ENCODE peak calls at places on chromosomes 5 and 9, in five cellular contexts. T, I, Y, Q and N are unnamed samples.

GRCh38 chr5:56481147-56481997 is 248.2 kb upstream of the ANKRD55 start:
- DNase-seq in T (no peak), Q (peak), Y (no peak), I (peak), N (peak)

GRCh38 chr9:82281066-82281465 is 292.5 kb downstream of the SPATA31D1 start:
- DNase-seq in Y (no peak), Q (no peak), I (no peak), T (no peak), N (no peak)

GRCh38 chr9:120080781-120081180 is 499.2 kb downstream of the CDK5RAP2 start:
- DNase-seq in T (no peak), Q (no peak), I (no peak), Y (no peak), N (no peak)

GRCh38 chr5:124692324-124692723 is 54.1 kb downstream of the ZNF608 start:
- DNase-seq in T (no peak), Q (no peak), Y (no peak), I (no peak), N (no peak)

GRCh38 chr9:35818341-35818740 is 3.5 kb upstream of the HINT2 start:
- DNase-seq in T (no peak), I (no peak), Q (no peak), Y (no peak), N (no peak)

GRCh38 chr9:214488-215448 is at the start of gene DOCK8:
- DNase-seq in I (peak), Y (no peak), Q (no peak), T (peak), N (peak)

GRCh38 chr5:160230686-160231527 is 1.6 kb downstream of the FABP6 start:
- DNase-seq in I (no peak), Y (no peak), T (no peak), Q (peak), N (no peak)

GRCh38 chr5:168948746-168949145 is 352.2 kb downstream of the SLIT3 start:
- DNase-seq in T (no peak), Q (no peak), I (no peak), Y (no peak), N (no peak)

GRCh38 chr9:134223091-134223490 is 58.7 kb upstream of the RNU6ATAC start:
- DNase-seq in T (no peak), I (peak), Q (no peak), Y (no peak), N (no peak)

GRCh38 chr5:139004374-139005307 is 129.5 kb upstream of the LRRTM2 start:
- DNase-seq in T (no peak), I (no peak), Y (no peak), Q (no peak), N (no peak)

GRCh38 chr9:108383801-108384200 is 472.0 kb downstream of the ACTL7B start:
- DNase-seq in Y (no peak), I (no peak), T (no peak), Q (no peak), N (no peak)

GRCh38 chr5:151328734-151329133 is 18.6 kb downstream of the SLC36A2 start:
- DNase-seq in Y (no peak), Q (no peak), I (no peak), T (no peak), N (no peak)

GRCh38 chr5:109411627-109412026 is 1.9 kb upstream of the PJA2 start:
- DNase-seq in T (peak), Q (no peak), I (no peak), Y (no peak), N (peak)

GRCh38 chr5:24791326-24791725 is 146.5 kb upstream of the CDH10 start:
- DNase-seq in T (no peak), Y (no peak), Q (no peak), I (no peak), N (no peak)

GRCh38 chr5:99379187-99379586 is 450.4 kb upstream of the CHD1 start:
- DNase-seq in T (no peak), Q (no peak), Y (no peak), I (no peak), N (no peak)

GRCh38 chr5:168314735-168315411 is 23.4 kb downstream of the WWC1 start:
- DNase-seq in Y (no peak), Q (no peak), T (peak), I (peak), N (no peak)

GRCh38 chr5:169805527-169805934 is 168.5 kb downstream of the DOCK2 start:
- DNase-seq in I (no peak), T (no peak), Y (no peak), Q (peak), N (no peak)

GRCh38 chr5:67214036-67214435 is 17.4 kb upstream of the CD180 start:
- DNase-seq in Y (no peak), I (no peak), Q (no peak), T (no peak), N (no peak)

GRCh38 chr5:135193213-135194125 is 159.4 kb upstream of the PITX1 start:
- DNase-seq in Q (no peak), Y (no peak), I (no peak), T (no peak), N (peak)

GRCh38 chr5:149414405-149415244 is 35.5 kb upstream of the IL17B start:
- DNase-seq in I (no peak), T (no peak), Q (no peak), Y (no peak), N (no peak)

GRCh38 chr9:133666845-133667244 is 30.7 kb downstream of the DBH start:
- DNase-seq in Y (no peak), I (no peak), T (no peak), Q (no peak), N (no peak)

GRCh38 chr9:35908484-35909125 is 685 bp upstream of the SPAAR start:
- DNase-seq in Q (no peak), I (no peak), T (no peak), Y (no peak), N (no peak)

GRCh38 chr5:66339896-66340295 is 195.8 kb downstream of the SREK1 start:
- DNase-seq in Y (no peak), I (no peak), Q (no peak), T (no peak), N (no peak)

GRCh38 chr5:113663879-113664278 is 150.4 kb downstream of the YTHDC2 start:
- DNase-seq in Q (no peak), T (peak), I (peak), Y (peak), N (peak)

GRCh38 chr5:98428806-98429205 is 344.7 kb upstream of the RGMB start:
- DNase-seq in Q (peak), Y (no peak), I (no peak), T (no peak), N (peak)

GRCh38 chr9:135976944-135977343 is 15.8 kb upstream of the UBAC1 start:
- DNase-seq in T (no peak), Y (no peak), Q (no peak), I (no peak), N (no peak)
- TF ChIP-seq MAX in T (no peak), Y (no peak), Q (no peak), I (no peak), N (no peak)

DNA sequence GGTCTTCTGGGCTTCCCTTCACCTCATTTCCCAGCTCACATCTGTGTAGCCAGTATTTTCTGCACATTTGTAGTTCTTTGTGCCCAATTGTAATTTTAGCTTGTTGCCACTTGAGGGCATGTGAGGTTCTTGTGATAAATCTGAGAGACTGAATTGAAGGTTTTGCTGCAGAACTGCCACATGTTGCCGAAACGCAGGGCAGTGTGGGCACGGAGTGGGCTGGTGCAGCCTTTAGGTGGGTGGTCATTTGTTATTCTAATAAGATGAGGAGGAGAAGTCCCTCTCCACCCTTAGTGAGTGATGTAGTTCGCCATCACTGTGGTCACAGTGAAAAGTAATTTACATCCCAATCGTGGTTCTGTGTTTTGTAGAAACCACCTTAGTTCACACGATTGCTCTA is 21.2 kb downstream of the OTULIN start:
- DNase-seq in I (peak), Y (no peak), Q (peak), T (peak), N (peak)
- TF ChIP-seq POLR2AphosphoS5 in I (no peak), Y (no peak), Q (no peak), T (no peak), N (no peak)

GRCh38 chr9:130712564-130713285 is 19.1 kb downstream of the EXOSC2 start:
- DNase-seq in Q (peak), I (peak), Y (peak), T (peak), N (peak)

GRCh38 chr9:130711469-130711868 is 17.9 kb downstream of the EXOSC2 start:
- DNase-seq in I (no peak), Y (no peak), Q (no peak), T (no peak), N (no peak)

GRCh38 chr9:130714586-130715110 is 21.1 kb downstream of the EXOSC2 start:
- DNase-seq in I (no peak), T (no peak), Y (no peak), Q (no peak), N (peak)

GRCh38 chr9:130715270-130716077 is 21.9 kb downstream of the EXOSC2 start:
- DNase-seq in Q (no peak), I (no peak), Y (no peak), T (no peak), N (peak)

GRCh38 chr9:130713286-130713975 is 19.9 kb downstream of the EXOSC2 start:
- DNase-seq in T (no peak), I (no peak), Q (no peak), Y (no peak), N (peak)
- TF ChIP-seq MAX in T (no peak), I (no peak), Q (no peak), Y (no peak), N (no peak)

GRCh38 chr5:120734033-120734432 is 269.9 kb downstream of the PRR16 start:
- DNase-seq in Y (peak), Q (no peak), T (no peak), I (no peak), N (no peak)

GRCh38 chr5:120735076-120735475 is 271.0 kb downstream of the PRR16 start:
- DNase-seq in Y (no peak), T (no peak), I (no peak), Q (no peak), N (no peak)

GRCh38 chr5:120740989-120741388 is 276.9 kb downstream of the PRR16 start:
- DNase-seq in Y (no peak), I (no peak), Q (no peak), T (no peak), N (no peak)

GRCh38 chr5:120738568-120738967 is 274.5 kb downstream of the PRR16 start:
- DNase-seq in T (no peak), Y (no peak), I (no peak), Q (no peak), N (no peak)
- TF ChIP-seq POLR2AphosphoS5 in T (no peak), Y (no peak), I (no peak), Q (no peak), N (no peak)

GRCh38 chr5:171586436-171586835 is 167.0 kb downstream of the FGF18 start:
- DNase-seq in Q (no peak), T (no peak), I (no peak), Y (no peak), N (no peak)
- TF ChIP-seq MAX in Q (no peak), T (no peak), I (no peak), Y (no peak), N (no peak)

DNA sequence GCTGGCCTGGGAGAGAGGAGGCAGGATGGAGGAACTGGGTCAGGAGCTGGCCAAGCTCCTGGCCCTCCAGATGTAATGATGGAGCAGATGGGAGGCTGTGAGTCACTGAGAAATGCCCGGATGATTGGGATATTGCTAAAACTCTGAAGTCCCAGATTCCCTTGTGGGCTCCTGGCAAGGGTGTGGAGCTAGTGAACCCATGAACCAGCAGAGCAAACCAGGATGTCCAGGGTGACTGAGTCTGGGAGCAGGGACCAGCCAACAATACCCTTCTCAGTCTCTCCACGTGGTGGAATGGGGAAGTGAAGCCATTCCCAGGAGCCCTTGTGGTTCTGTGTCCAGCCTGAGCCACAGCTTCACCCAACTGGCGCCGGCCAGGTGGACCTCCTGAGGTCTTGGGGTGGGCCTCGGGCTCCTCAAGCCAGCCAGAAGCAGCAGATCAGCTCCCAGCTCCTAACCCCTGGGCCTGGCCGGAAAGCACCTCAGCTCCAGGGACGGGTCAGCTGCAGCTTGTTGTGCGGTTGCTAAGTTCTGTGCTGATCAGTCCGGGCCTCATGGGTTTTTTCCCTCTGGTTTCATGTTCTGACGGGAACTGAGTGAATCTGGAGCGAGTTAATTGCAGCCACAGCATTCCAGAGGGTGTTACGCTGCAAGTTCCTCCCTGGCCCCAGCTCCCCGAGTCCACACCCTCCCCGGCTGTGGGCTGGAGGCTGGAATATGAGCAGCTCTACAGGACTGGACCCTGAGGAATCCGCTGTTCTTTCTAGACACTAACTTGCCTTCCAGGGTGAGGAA is 37.6 kb downstream of the DUSP1 start:
- DNase-seq in I (peak), Q (no peak), Y (no peak), T (no peak), N (peak)
- TF ChIP-seq POLR2AphosphoS5 in I (no peak), Q (no peak), Y (no peak), T (no peak), N (no peak)

DNA sequence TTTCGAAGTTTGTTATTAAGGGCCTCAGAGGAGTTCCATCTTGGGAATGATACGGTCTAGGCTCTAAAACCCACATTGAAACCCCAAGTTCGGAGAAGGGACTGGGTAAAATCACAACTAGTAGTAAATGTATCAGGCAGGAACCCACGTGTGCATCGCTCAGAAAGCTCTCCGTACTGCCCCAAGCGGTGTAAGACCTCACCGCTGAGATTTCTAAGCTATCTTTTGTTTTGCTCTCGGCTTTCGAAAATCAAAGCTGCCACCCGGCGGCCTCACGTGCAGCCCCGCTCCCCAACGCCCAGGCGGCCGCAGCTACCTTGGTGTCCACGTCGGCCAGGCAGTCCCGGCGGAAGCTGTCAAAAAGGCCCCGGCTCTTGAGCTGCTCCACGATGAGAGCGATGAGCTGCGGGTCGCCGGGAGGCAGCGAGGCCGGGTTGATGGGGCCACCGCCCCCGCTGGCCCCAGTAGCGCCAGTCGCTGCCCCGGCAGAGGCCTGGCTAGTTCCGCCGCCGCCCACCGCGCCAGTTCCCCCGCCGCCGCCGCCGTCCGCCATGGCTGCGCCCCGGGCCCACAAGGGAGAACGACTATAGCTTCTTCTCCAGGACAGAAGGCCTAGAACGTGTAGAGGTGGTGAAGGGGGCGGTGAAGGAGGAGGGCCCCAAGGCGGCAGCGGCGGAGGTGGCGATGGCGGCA is 420 bp downstream of the BOD1 start:
- DNase-seq in Y (no peak), Q (peak), T (peak), I (peak), N (peak)
- TF ChIP-seq MAX in Y (peak), Q (peak), T (peak), I (peak), N (peak)

GRCh38 chr9:15115702-15116639 is 191.0 kb downstream of the TTC39B start:
- DNase-seq in Y (no peak), T (no peak), I (no peak), Q (no peak), N (no peak)
- TF ChIP-seq POLR2AphosphoS5 in Y (no peak), T (no peak), I (no peak), Q (no peak), N (no peak)